ENCODE peak calls at places on chromosomes 5 and 9, in seven cellular contexts. S is nephron progenitor cell, Y is hepatocyte, H is mammary epithelial cell, W is GM13976, B is GM12878, A is spleen. F is an unnamed sample.

GRCh38 chr9:120564589-120564988 is 15.4 kb downstream of the CDK5RAP2 start:
- DNase-seq in S (no peak), Y (no peak), H (no peak), W (no peak), B (no peak), A (no peak), F (no peak)

GRCh38 chr5:158705901-158706300 is 393.8 kb downstream of the EBF1 start:
- DNase-seq in S (no peak), Y (no peak), H (no peak), W (no peak), B (no peak), A (no peak), F (no peak)

GRCh38 chr9:111825468-111826145 is 30.9 kb upstream of the SHOC1 start:
- DNase-seq in S (no peak), Y (no peak), H (peak), W (no peak), B (no peak), A (no peak), F (no peak)

GRCh38 chr5:153756540-153756939 is 266.1 kb downstream of the GRIA1 start:
- DNase-seq in S (no peak), Y (no peak), H (peak), W (no peak), B (no peak), A (no peak), F (no peak)

GRCh38 chr5:5755888-5756287 is 333.4 kb downstream of the ICE1 start:
- DNase-seq in S (no peak), Y (no peak), H (no peak), W (no peak), B (peak), A (no peak), F (no peak)

GRCh38 chr9:96344458-96345180 is 38.9 kb downstream of the SLC35D2 start:
- DNase-seq in S (no peak), Y (peak), H (peak), W (no peak), B (no peak), A (no peak), F (peak)

GRCh38 chr5:79107020-79107796 is 4.4 kb upstream of the BHMT start:
- DNase-seq in S (no peak), Y (peak), H (no peak), W (no peak), B (no peak), A (no peak), F (no peak)

GRCh38 chr5:55535199-55535905 is 588 bp upstream of the PLPP1 start:
- DNase-seq in S (peak), Y (no peak), H (no peak), W (no peak), B (no peak), A (no peak), F (no peak)

GRCh38 chr5:94422819-94423218 is 195.6 kb downstream of the KIAA0825 start:
- DNase-seq in S (no peak), Y (no peak), H (peak), W (no peak), B (no peak), A (no peak), F (no peak)

GRCh38 chr5:20694121-20694520 is 706.1 kb upstream of the CDH18 start:
- DNase-seq in S (no peak), Y (no peak), H (peak), W (no peak), B (no peak), A (no peak), F (no peak)

GRCh38 chr5:108661590-108662219 is 86.0 kb upstream of the FER start:
- DNase-seq in S (no peak), Y (no peak), H (peak), W (no peak), B (no peak), A (no peak), F (no peak)

GRCh38 chr9:98172604-98173003 is 19.8 kb downstream of the CORO2A start:
- DNase-seq in S (peak), Y (no peak), H (no peak), W (no peak), B (no peak), A (no peak), F (no peak)

GRCh38 chr5:151110992-151111391 is 30.2 kb upstream of the TNIP1 start:
- DNase-seq in S (no peak), Y (no peak), H (no peak), W (no peak), B (no peak), A (peak), F (no peak)

GRCh38 chr5:59249726-59250125 is 643.8 kb downstream of the PDE4D start:
- DNase-seq in S (no peak), Y (no peak), H (no peak), W (no peak), B (no peak), A (no peak), F (no peak)

GRCh38 chr5:97986069-97986468 is 787.4 kb upstream of the RGMB start:
- DNase-seq in S (no peak), Y (no peak), H (peak), W (no peak), B (no peak), A (no peak), F (no peak)

GRCh38 chr5:15807861-15808260 is 307.9 kb downstream of the FBXL7 start:
- DNase-seq in S (no peak), Y (peak), H (no peak), W (no peak), B (no peak), A (no peak), F (peak)

GRCh38 chr5:31119938-31120641 is 73.4 kb upstream of the CDH6 start:
- DNase-seq in S (no peak), Y (no peak), H (no peak), W (no peak), B (no peak), A (no peak), F (no peak)

GRCh38 chr9:110282023-110282766 is 25.9 kb upstream of the TXN start:
- DNase-seq in S (no peak), Y (peak), H (no peak), W (no peak), B (no peak), A (no peak), F (no peak)

GRCh38 chr5:176365663-176366574 is 632 bp downstream of the ARL10 start:
- DNase-seq in S (peak), Y (peak), H (no peak), W (peak), B (no peak), A (peak), F (peak)

GRCh38 chr9:36029765-36030528 is 6.8 kb upstream of the RECK start:
- DNase-seq in S (no peak), Y (peak), H (peak), W (no peak), B (no peak), A (no peak), F (no peak)

GRCh38 chr5:178895615-178896571 is at the start of gene ZFP2:
- DNase-seq in S (peak), Y (peak), H (peak), W (peak), B (no peak), A (peak), F (peak)

GRCh38 chr5:7578056-7578455 is 182.1 kb downstream of the ADCY2 start:
- DNase-seq in S (no peak), Y (no peak), H (no peak), W (no peak), B (no peak), A (no peak), F (no peak)

GRCh38 chr9:1732670-1733069 is 282.5 kb upstream of the SMARCA2 start:
- DNase-seq in S (no peak), Y (no peak), H (no peak), W (peak), B (no peak), A (no peak), F (no peak)

GRCh38 chr9:591292-591691 is 250.2 kb upstream of the DMRT1 start:
- DNase-seq in S (no peak), Y (no peak), H (peak), W (no peak), B (no peak), A (no peak), F (no peak)

GRCh38 chr9:36980148-36980974 is 53.7 kb downstream of the PAX5 start:
- DNase-seq in S (no peak), Y (no peak), H (peak), W (no peak), B (no peak), A (no peak), F (peak)

GRCh38 chr9:4678679-4679267 is 596 bp upstream of the CDC37L1 start:
- DNase-seq in S (peak), Y (peak), H (peak), W (no peak), B (no peak), A (no peak), F (no peak)

GRCh38 chr9:117555964-117556629 is 141.2 kb upstream of the ASTN2 start:
- DNase-seq in S (no peak), Y (peak), H (peak), W (peak), B (peak), A (no peak), F (peak)

GRCh38 chr5:74483001-74483400 is 157.5 kb downstream of the ENC1 start:
- DNase-seq in S (no peak), Y (no peak), H (no peak), W (no peak), B (no peak), A (no peak), F (no peak)

GRCh38 chr5:17305964-17306725 is 88.7 kb downstream of the BASP1 start:
- DNase-seq in S (no peak), Y (peak), H (peak), W (no peak), B (no peak), A (no peak), F (no peak)

GRCh38 chr5:143791848-143792701 is 19.9 kb upstream of the HMHB1 start:
- DNase-seq in S (no peak), Y (no peak), H (no peak), W (no peak), B (no peak), A (no peak), F (no peak)

GRCh38 chr9:16282216-16282615 is 588.3 kb downstream of the BNC2 start:
- DNase-seq in S (no peak), Y (peak), H (no peak), W (no peak), B (no peak), A (no peak), F (no peak)

GRCh38 chr9:133959966-133960567 is 32.1 kb downstream of the VAV2 start:
- DNase-seq in S (no peak), Y (no peak), H (no peak), W (no peak), B (no peak), A (peak), F (peak)

GRCh38 chr5:89128097-89128496 is 245.1 kb upstream of the MEF2C start:
- DNase-seq in S (no peak), Y (no peak), H (peak), W (no peak), B (no peak), A (no peak), F (no peak)

GRCh38 chr5:155147222-155147621 is 133.7 kb downstream of the KIF4B start:
- DNase-seq in S (no peak), Y (peak), H (no peak), W (no peak), B (no peak), A (no peak), F (no peak)
- TF ChIP-seq CTCF in S (no peak), Y (peak), H (peak), W (no peak), B (peak), A (no peak), F (no peak)

GRCh38 chr5:77645158-77645994 is 6.9 kb upstream of the OTP start:
- DNase-seq in S (peak), Y (peak), H (no peak), W (peak), B (no peak), A (peak), F (peak)
- TF ChIP-seq CTCF in S (peak), Y (peak), H (peak), W (peak), B (peak), A (peak), F (peak)

DNA sequence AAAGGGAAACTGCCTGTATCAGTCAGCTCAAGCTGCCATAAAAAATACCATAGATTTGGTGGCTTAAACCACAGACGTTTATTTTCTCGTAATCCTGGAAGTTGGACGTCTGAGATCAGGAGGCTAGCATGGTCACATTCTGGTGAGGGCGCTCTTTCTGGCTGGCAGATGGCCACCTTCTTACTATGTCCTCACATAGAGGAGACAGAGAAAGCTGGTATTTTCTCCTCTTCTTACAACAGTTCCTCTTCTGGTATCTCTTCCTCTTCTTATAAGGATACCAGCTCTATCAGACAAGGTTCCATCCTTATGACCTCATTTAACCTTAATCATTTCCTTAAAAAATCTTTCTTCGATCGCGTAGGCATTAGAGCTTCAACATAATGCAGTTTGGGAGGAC is 50.6 kb upstream of the RFX3 start:
- DNase-seq in S (no peak), Y (no peak), H (no peak), W (no peak), B (no peak), A (no peak), F (no peak)
- TF ChIP-seq CTCF in S (no peak), Y (no peak), H (no peak), W (no peak), B (no peak), A (no peak), F (no peak)

GRCh38 chr9:7467186-7467585 is 332.4 kb downstream of the DMAC1 start:
- DNase-seq in S (no peak), Y (no peak), H (peak), W (no peak), B (no peak), A (no peak), F (no peak)
- TF ChIP-seq CTCF in S (no peak), Y (no peak), H (no peak), W (no peak), B (no peak), A (no peak), F (no peak)

DNA sequence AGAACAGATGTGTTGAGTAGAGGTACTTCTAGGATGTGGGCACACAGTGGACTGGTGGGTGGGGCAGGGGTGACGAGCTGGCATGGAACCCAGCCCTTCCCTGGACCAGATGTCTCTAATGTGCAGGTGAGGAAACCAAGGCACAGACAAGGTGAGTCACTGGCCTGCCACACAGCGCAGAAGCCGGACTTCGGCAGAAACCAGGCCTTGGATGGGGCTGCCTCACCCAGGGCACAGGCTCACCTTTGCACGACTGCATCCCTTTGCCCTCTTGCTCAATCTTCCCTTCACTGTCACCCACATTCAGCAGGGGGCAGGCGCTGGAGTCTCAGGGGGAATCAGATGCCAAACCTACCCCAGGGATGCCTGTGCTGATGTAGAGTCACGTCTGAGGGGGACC is 65.4 kb upstream of the LMX1B start:
- DNase-seq in S (no peak), Y (peak), H (no peak), W (peak), B (no peak), A (peak), F (no peak)
- TF ChIP-seq CTCF in S (no peak), Y (no peak), H (no peak), W (no peak), B (no peak), A (no peak), F (no peak)

GRCh38 chr5:133866160-133866902 is 102.1 kb downstream of the C5orf15 start:
- DNase-seq in S (no peak), Y (no peak), H (no peak), W (no peak), B (no peak), A (peak), F (no peak)

GRCh38 chr5:133861161-133861737 is 107.2 kb downstream of the C5orf15 start:
- DNase-seq in S (no peak), Y (no peak), H (no peak), W (no peak), B (no peak), A (peak), F (no peak)

GRCh38 chr5:133865113-133865512 is 103.3 kb downstream of the C5orf15 start:
- DNase-seq in S (no peak), Y (no peak), H (no peak), W (no peak), B (no peak), A (peak), F (no peak)

GRCh38 chr5:133864711-133865110 is 103.7 kb downstream of the C5orf15 start:
- DNase-seq in S (no peak), Y (no peak), H (no peak), W (no peak), B (no peak), A (peak), F (no peak)

GRCh38 chr5:133863857-133864585 is 104.4 kb downstream of the C5orf15 start:
- DNase-seq in S (no peak), Y (no peak), H (no peak), W (no peak), B (no peak), A (peak), F (no peak)
- TF ChIP-seq CTCF in S (no peak), Y (no peak), H (no peak), W (no peak), B (no peak), A (no peak), F (no peak)

DNA sequence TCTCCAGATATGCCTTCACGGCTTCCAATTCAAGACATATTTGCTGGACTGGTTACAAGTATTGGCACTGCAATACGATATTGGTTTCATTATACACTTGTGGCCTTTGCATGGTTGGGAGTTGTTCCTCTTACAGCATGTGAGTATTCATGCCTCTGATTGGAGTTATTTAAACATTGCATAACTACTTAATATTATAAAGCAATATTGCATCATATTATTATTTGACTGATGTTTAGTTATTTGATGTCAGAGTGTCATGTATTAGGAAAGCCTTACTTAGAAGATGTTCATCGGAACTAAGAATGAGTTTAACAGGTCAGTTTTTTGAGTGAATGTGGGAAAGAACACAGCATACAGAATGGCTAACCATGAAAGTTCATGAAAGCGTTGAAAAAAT is 28.3 kb downstream of the MARCHF6 start:
- DNase-seq in S (no peak), Y (no peak), H (no peak), W (no peak), B (no peak), A (no peak), F (no peak)
- TF ChIP-seq CTCF in S (no peak), Y (no peak), H (no peak), W (no peak), B (no peak), A (no peak), F (no peak)